ENCODE peak calls at places on chromosomes 2 and 18, in five cellular contexts. F is neural crest cell; U is stimulated activated CD8-positive, alpha-beta memory T cell treated with anti-CD3 and anti-CD28 coated beads, Interleukin-15, amount 100 ng/mL, for 24 hours; C is NCI-H2081; G is H4. P is an unnamed sample.

GRCh38 chr2:218839430-218839829 is 7.8 kb upstream of the PRKAG3 start:
- DNase-seq in F (no peak), U (no peak), C (no peak), G (no peak), P (no peak)

GRCh38 chr2:190722825-190723224 is 73.9 kb downstream of the NAB1 start:
- DNase-seq in F (no peak), U (no peak), C (no peak), G (no peak), P (no peak)

GRCh38 chr18:11514267-11514666 is 95.1 kb upstream of the SLC35G4 start:
- DNase-seq in F (no peak), U (no peak), C (no peak), G (no peak), P (no peak)

GRCh38 chr2:43065871-43066270 is 160.5 kb downstream of the ZFP36L2 start:
- DNase-seq in F (no peak), U (no peak), C (no peak), G (no peak), P (no peak)

GRCh38 chr2:188365058-188365641 is 73.5 kb downstream of the GULP1 start:
- DNase-seq in F (no peak), U (no peak), C (no peak), G (no peak), P (no peak)

GRCh38 chr2:178427458-178427857 is 23.5 kb downstream of the PRKRA start:
- DNase-seq in F (no peak), U (no peak), C (no peak), G (no peak), P (no peak)

GRCh38 chr2:220985561-220985960 is 586.5 kb downstream of the EPHA4 start:
- DNase-seq in F (no peak), U (no peak), C (no peak), G (no peak), P (no peak)

GRCh38 chr2:29139152-29139551 is 23.9 kb downstream of the CLIP4 start:
- DNase-seq in F (no peak), U (no peak), C (no peak), G (no peak), P (no peak)